ENCODE peak calls at places on chromosome 1, in ten cellular contexts. Z is T-helper 1 cell; M is effector CD4-positive, alpha-beta T cell; L is endothelial cell; D is DND-41; H is hepatic stellate cell; S is H9; Q is stimulated activated CD8-positive, alpha-beta memory T cell treated with anti-CD3 and anti-CD28 coated beads, Interleukin-15, amount 100 ng/mL, for 48 hours; C is esophagus muscularis mucosa; Y is NCI-H1694 treated with DMSO at 0.1 percent for 48 hours. B is an unnamed sample.

GRCh38 chr1:152461544-152461943 is 47.5 kb upstream of the CRNN start:
- DNase-seq in S (no peak), Q (no peak), C (peak; percentile 84), Y (peak; percentile 30), D (peak; percentile 53), Z (peak; percentile 60), L (peak; percentile 68), M (peak; percentile 49), H (peak; percentile 26), B (peak; percentile 68)

GRCh38 chr1:26697978-26698849 is 2.4 kb downstream of the ARID1A start:
- DNase-seq in Y (peak; percentile 82), Z (peak; percentile 23), M (peak; percentile 44), H (peak; percentile 96), L (peak; percentile 11), S (no peak), D (peak; percentile 57), Q (no peak), C (no peak), B (peak; percentile 90)

GRCh38 chr1:56507925-56508522 is 71.3 kb downstream of the PLPP3 start:
- DNase-seq in H (no peak), Z (no peak), M (no peak), C (no peak), Q (no peak), L (no peak), D (no peak), Y (no peak), S (no peak), B (no peak)

GRCh38 chr1:27689423-27690173 is 17.6 kb upstream of the IFI6 start:
- DNase-seq in S (no peak), C (no peak), Q (no peak), H (peak; percentile 63), D (no peak), Y (no peak), L (no peak), Z (no peak), M (no peak), B (no peak)

GRCh38 chr1:119790481-119791198 is 20.6 kb downstream of the REG4 start:
- DNase-seq in C (peak; percentile 17), M (no peak), Q (no peak), L (no peak), S (no peak), D (no peak), Z (no peak), Y (no peak), H (no peak), B (no peak)

GRCh38 chr1:244388961-244389360 is 62.7 kb downstream of the ADSS2 start:
- DNase-seq in S (no peak), Y (no peak), M (no peak), C (no peak), H (peak; percentile 24), D (no peak), L (no peak), Q (no peak), Z (no peak), B (no peak)

GRCh38 chr1:167627865-167628641 is 2.0 kb upstream of the RCSD1 start:
- DNase-seq in M (peak; percentile 67), C (no peak), S (no peak), D (peak; percentile 94), Q (peak; percentile 71), Z (peak; percentile 67), L (no peak), H (no peak), Y (no peak), B (no peak)

GRCh38 chr1:233627376-233627775 is 13.5 kb downstream of the KCNK1 start:
- DNase-seq in H (no peak), D (no peak), Y (peak; percentile 75), Q (peak; percentile 45), Z (no peak), M (no peak), C (no peak), L (no peak), S (no peak), B (peak; percentile 93)

GRCh38 chr1:2587860-2588571 is 1.4 kb downstream of the PRXL2B start:
- DNase-seq in S (no peak), D (no peak), L (no peak), Y (no peak), H (no peak), M (no peak), C (no peak), Q (no peak), Z (no peak), B (no peak)

GRCh38 chr1:185440877-185441276 is 123.8 kb upstream of the IVNS1ABP start:
- DNase-seq in L (no peak), D (no peak), Q (no peak), Y (no peak), C (no peak), Z (no peak), M (no peak), S (no peak), H (no peak), B (no peak)

B was measured in NCI-H2171 treated with DMSO at 0.1 percent for 48 hours.